ENCODE peak calls at places on chromosome 9, in seven cellular contexts. One of them, this sample, is unnamed.

GRCh38 chr9:35385042-35385441 is 104.9 kb upstream of the RUSC2 start:
- DNase-seq in amniotic stem cell: peak
- DNase-seq in activated T-cell treated with anti-CD3 and anti-CD28 coated beads, Interleukin-2, amount 50 U/mL, for 72 hours: no peak
- DNase-seq in effector memory CD8-positive, alpha-beta T cell: no peak
- DNase-seq in bronchial epithelial cell: peak
- DNase-seq in tibial nerve: no peak
- DNase-seq in epithelial cell of esophagus: peak
- DNase-seq in this sample: peak

GRCh38 chr9:117734523-117735314 is 30.5 kb downstream of the TLR4 start:
- DNase-seq in amniotic stem cell: no peak
- DNase-seq in epithelial cell of esophagus: no peak
- DNase-seq in activated T-cell treated with anti-CD3 and anti-CD28 coated beads, Interleukin-2, amount 50 U/mL, for 72 hours: no peak
- DNase-seq in effector memory CD8-positive, alpha-beta T cell: no peak
- DNase-seq in bronchial epithelial cell: peak
- DNase-seq in tibial nerve: no peak
- DNase-seq in this sample: peak

GRCh38 chr9:100725376-100725775 is 147.5 kb downstream of the CAVIN4 start:
- DNase-seq in activated T-cell treated with anti-CD3 and anti-CD28 coated beads, Interleukin-2, amount 50 U/mL, for 72 hours: no peak
- DNase-seq in amniotic stem cell: no peak
- DNase-seq in epithelial cell of esophagus: no peak
- DNase-seq in effector memory CD8-positive, alpha-beta T cell: no peak
- DNase-seq in tibial nerve: no peak
- DNase-seq in bronchial epithelial cell: no peak
- DNase-seq in this sample: no peak

GRCh38 chr9:105039180-105039799 is 111.3 kb upstream of the ABCA1 start:
- DNase-seq in bronchial epithelial cell: peak
- DNase-seq in tibial nerve: no peak
- DNase-seq in effector memory CD8-positive, alpha-beta T cell: no peak
- DNase-seq in amniotic stem cell: no peak
- DNase-seq in activated T-cell treated with anti-CD3 and anti-CD28 coated beads, Interleukin-2, amount 50 U/mL, for 72 hours: no peak
- DNase-seq in epithelial cell of esophagus: peak
- DNase-seq in this sample: no peak

GRCh38 chr9:1979815-1980367 is 35.3 kb upstream of the SMARCA2 start:
- DNase-seq in bronchial epithelial cell: peak
- DNase-seq in amniotic stem cell: no peak
- DNase-seq in activated T-cell treated with anti-CD3 and anti-CD28 coated beads, Interleukin-2, amount 50 U/mL, for 72 hours: no peak
- DNase-seq in epithelial cell of esophagus: peak
- DNase-seq in tibial nerve: peak
- DNase-seq in effector memory CD8-positive, alpha-beta T cell: no peak
- DNase-seq in this sample: peak

GRCh38 chr9:37410969-37411785 is 11.3 kb upstream of the GRHPR start:
- DNase-seq in effector memory CD8-positive, alpha-beta T cell: no peak
- DNase-seq in activated T-cell treated with anti-CD3 and anti-CD28 coated beads, Interleukin-2, amount 50 U/mL, for 72 hours: peak
- DNase-seq in tibial nerve: no peak
- DNase-seq in epithelial cell of esophagus: no peak
- DNase-seq in bronchial epithelial cell: no peak
- DNase-seq in amniotic stem cell: no peak
- DNase-seq in this sample: no peak

GRCh38 chr9:38293022-38293421 is 99.5 kb upstream of the ALDH1B1 start:
- DNase-seq in bronchial epithelial cell: no peak
- DNase-seq in epithelial cell of esophagus: no peak
- DNase-seq in activated T-cell treated with anti-CD3 and anti-CD28 coated beads, Interleukin-2, amount 50 U/mL, for 72 hours: no peak
- DNase-seq in tibial nerve: no peak
- DNase-seq in amniotic stem cell: no peak
- DNase-seq in effector memory CD8-positive, alpha-beta T cell: no peak
- DNase-seq in this sample: no peak

GRCh38 chr9:84997472-84997871 is 327.9 kb downstream of the NTRK2 start:
- DNase-seq in epithelial cell of esophagus: no peak
- DNase-seq in tibial nerve: no peak
- DNase-seq in effector memory CD8-positive, alpha-beta T cell: no peak
- DNase-seq in amniotic stem cell: no peak
- DNase-seq in bronchial epithelial cell: no peak
- DNase-seq in activated T-cell treated with anti-CD3 and anti-CD28 coated beads, Interleukin-2, amount 50 U/mL, for 72 hours: no peak
- DNase-seq in this sample: no peak

GRCh38 chr9:33447404-33448158 is at the start of gene AQP3:
- DNase-seq in amniotic stem cell: no peak
- DNase-seq in activated T-cell treated with anti-CD3 and anti-CD28 coated beads, Interleukin-2, amount 50 U/mL, for 72 hours: peak
- DNase-seq in tibial nerve: peak
- DNase-seq in effector memory CD8-positive, alpha-beta T cell: peak
- DNase-seq in bronchial epithelial cell: no peak
- DNase-seq in epithelial cell of esophagus: peak
- DNase-seq in this sample: no peak

GRCh38 chr9:70448904-70449303 is 34.4 kb upstream of the KLF9 start:
- DNase-seq in activated T-cell treated with anti-CD3 and anti-CD28 coated beads, Interleukin-2, amount 50 U/mL, for 72 hours: no peak
- DNase-seq in bronchial epithelial cell: no peak
- DNase-seq in epithelial cell of esophagus: no peak
- DNase-seq in amniotic stem cell: no peak
- DNase-seq in tibial nerve: no peak
- DNase-seq in effector memory CD8-positive, alpha-beta T cell: no peak
- DNase-seq in this sample: no peak

GRCh38 chr9:113298311-113298710 is 4.9 kb downstream of the RNF183 start:
- DNase-seq in amniotic stem cell: no peak
- DNase-seq in bronchial epithelial cell: no peak
- DNase-seq in effector memory CD8-positive, alpha-beta T cell: no peak
- DNase-seq in epithelial cell of esophagus: no peak
- DNase-seq in tibial nerve: no peak
- DNase-seq in activated T-cell treated with anti-CD3 and anti-CD28 coated beads, Interleukin-2, amount 50 U/mL, for 72 hours: no peak
- DNase-seq in this sample: no peak

GRCh38 chr9:76415154-76415553 is 20.9 kb upstream of the RFK start:
- DNase-seq in epithelial cell of esophagus: peak
- DNase-seq in bronchial epithelial cell: peak
- DNase-seq in effector memory CD8-positive, alpha-beta T cell: no peak
- DNase-seq in activated T-cell treated with anti-CD3 and anti-CD28 coated beads, Interleukin-2, amount 50 U/mL, for 72 hours: no peak
- DNase-seq in tibial nerve: no peak
- DNase-seq in amniotic stem cell: no peak
- DNase-seq in this sample: peak

GRCh38 chr9:9719373-9720112 is 893.3 kb downstream of the PTPRD start:
- DNase-seq in epithelial cell of esophagus: no peak
- DNase-seq in bronchial epithelial cell: no peak
- DNase-seq in effector memory CD8-positive, alpha-beta T cell: no peak
- DNase-seq in activated T-cell treated with anti-CD3 and anti-CD28 coated beads, Interleukin-2, amount 50 U/mL, for 72 hours: no peak
- DNase-seq in amniotic stem cell: no peak
- DNase-seq in tibial nerve: no peak
- DNase-seq in this sample: no peak

GRCh38 chr9:130107955-130108354 is 54.2 kb downstream of the GPR107 start:
- DNase-seq in activated T-cell treated with anti-CD3 and anti-CD28 coated beads, Interleukin-2, amount 50 U/mL, for 72 hours: no peak
- DNase-seq in bronchial epithelial cell: no peak
- DNase-seq in tibial nerve: no peak
- DNase-seq in amniotic stem cell: no peak
- DNase-seq in epithelial cell of esophagus: no peak
- DNase-seq in effector memory CD8-positive, alpha-beta T cell: no peak
- DNase-seq in this sample: no peak